ENCODE peak calls at places on chromosome 1, in nine cellular contexts. T, V, C, J, D, I, U, S and G are unnamed samples.
A peak's percentile ranks its signal among the peaks of the same experiment; 100 is the strongest.

GRCh38 chr1:10941891-10942541 is 70.4 kb upstream of the TARDBP start:
- DNase-seq in C (peak; percentile 99), I (peak; percentile 93), J (no peak), U (peak; percentile 76), T (no peak), S (peak; percentile 20), D (peak; percentile 92), V (peak; percentile 39), G (peak; percentile 73)

GRCh38 chr1:115505157-115505571 is 136.6 kb upstream of the VANGL1 start:
- DNase-seq in I (no peak), U (no peak), D (no peak), S (no peak), C (no peak), V (peak; percentile 64), T (peak; percentile 39), J (peak; percentile 21), G (no peak)

GRCh38 chr1:189356206-189356605 is 1121.5 kb downstream of the BRINP3 start:
- DNase-seq in V (no peak), T (no peak), I (no peak), C (no peak), J (no peak), U (no peak), S (no peak), D (no peak), G (no peak)

GRCh38 chr1:108199231-108199657 is 899 bp downstream of the SLC25A24 start:
- DNase-seq in D (peak; percentile 44), S (no peak), I (peak; percentile 62), U (no peak), C (no peak), J (peak; percentile 23), T (peak; percentile 41), V (peak; percentile 48), G (peak; percentile 60)

GRCh38 chr1:226569879-226570547 is 21.4 kb downstream of the STUM start:
- DNase-seq in V (no peak), D (peak; percentile 72), I (peak; percentile 96), U (peak; percentile 57), T (no peak), C (peak; percentile 78), J (no peak), S (no peak), G (no peak)

GRCh38 chr1:26370591-26371382 is 1.8 kb downstream of the ZNF683 start:
- DNase-seq in T (no peak), U (peak; percentile 29), S (no peak), J (no peak), C (no peak), I (no peak), V (no peak), D (no peak), G (no peak)

GRCh38 chr1:48916121-48917069 is 139.7 kb upstream of the BEND5 start:
- DNase-seq in T (peak; percentile 61), D (peak; percentile 63), J (peak; percentile 2), S (peak; percentile 45), V (peak; percentile 71), I (peak; percentile 83), C (peak; percentile 54), U (peak; percentile 6), G (no peak)

GRCh38 chr1:7281821-7282220 is 489.3 kb upstream of the VAMP3 start:
- DNase-seq in I (peak; percentile 20), T (peak; percentile 50), S (no peak), C (no peak), V (peak; percentile 96), J (peak; percentile 95), D (no peak), U (no peak), G (peak; percentile 18)

GRCh38 chr1:207850621-207851407 is 60.1 kb downstream of the CD34 start:
- DNase-seq in V (no peak), J (no peak), D (no peak), T (no peak), C (no peak), I (no peak), U (no peak), S (no peak), G (no peak)

DNA sequence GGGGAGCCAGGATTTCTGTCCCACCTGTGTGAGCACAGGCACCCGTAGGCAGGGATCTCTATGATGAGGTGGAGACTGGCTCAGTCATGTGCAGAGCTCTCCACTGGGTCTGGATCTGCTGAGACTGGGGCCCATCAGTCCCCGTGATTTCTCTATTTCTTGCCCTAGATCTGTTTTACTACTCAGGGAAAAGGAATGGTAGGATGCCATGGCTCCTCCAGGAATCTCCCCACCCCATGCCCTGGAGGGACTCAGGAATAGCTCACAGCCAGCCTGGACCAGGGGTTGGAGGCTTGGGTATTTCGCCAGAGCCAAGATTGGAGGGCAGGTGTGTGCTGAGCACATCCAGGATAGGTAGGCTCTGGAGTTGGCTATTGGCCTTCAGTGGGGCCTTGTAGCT is 27.6 kb downstream of the TMEM53 start:
- DNase-seq in S (no peak), U (no peak), V (no peak), D (no peak), J (peak; percentile 26), I (no peak), T (no peak), C (no peak), G (no peak)
- H3K9ac ChIP-seq in S (no peak overlapping the region), U (no peak overlapping the region), V (no peak overlapping the region), D (no peak overlapping the region), J (no peak overlapping the region), I (no peak overlapping the region), T (no peak overlapping the region), C (no peak overlapping the region), G (no peak overlapping the region)

DNA sequence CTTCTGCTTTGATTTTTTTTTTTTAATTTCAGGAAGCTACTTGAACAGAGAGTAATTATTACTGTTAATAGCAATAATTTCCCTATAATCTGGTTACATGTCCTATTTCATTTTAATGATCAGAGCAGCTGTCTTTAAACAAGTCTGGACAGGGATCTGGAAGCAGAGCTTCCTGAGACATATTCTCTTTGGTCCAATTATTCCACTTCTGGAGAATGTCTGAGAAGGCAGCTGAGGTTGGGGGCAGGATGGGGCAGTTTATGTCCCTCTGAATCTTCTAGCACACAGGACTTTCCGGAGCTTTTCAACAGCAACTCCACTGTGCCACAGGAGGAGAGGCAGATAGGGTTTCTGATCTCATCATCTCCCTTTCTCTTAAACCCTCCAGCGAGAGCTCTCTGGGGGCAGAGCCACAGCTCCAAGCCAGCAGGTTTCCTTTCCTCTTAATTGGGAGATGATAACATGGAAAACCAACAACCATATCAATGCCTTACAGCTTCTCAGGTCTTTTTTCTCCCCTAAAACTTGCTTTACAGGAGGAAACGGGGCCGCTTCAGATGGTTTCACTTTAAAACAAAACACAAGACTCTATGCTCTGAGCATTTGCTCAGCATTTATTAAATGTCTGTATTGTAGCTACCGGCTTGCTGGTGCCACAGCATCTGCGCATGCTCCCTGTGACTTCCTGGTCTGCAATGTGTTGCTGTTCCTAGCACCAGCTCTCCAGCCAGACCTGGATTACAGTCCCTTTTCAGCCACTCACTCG is 425.7 kb upstream of the USP24 start:
- DNase-seq in D (peak; percentile 57), V (peak; percentile 25), J (no peak), U (no peak), S (peak; percentile 86), C (no peak), T (peak; percentile 23), I (peak; percentile 47), G (peak; percentile 56)
- H3K9ac ChIP-seq in D (no peak overlapping the region), V (no peak overlapping the region), J (no peak overlapping the region), U (no peak overlapping the region), S (peak overlapping the region; percentile 48), C (no peak overlapping the region), T (no peak overlapping the region), I (no peak overlapping the region), G (no peak overlapping the region)

GRCh38 chr1:41362357-41362721 is 1.1 kb downstream of the FOXO6 start:
- DNase-seq in J (no peak), I (no peak), C (no peak), U (no peak), V (no peak), S (no peak), D (no peak), T (no peak), G (no peak)

GRCh38 chr1:41361495-41362356 is 492 bp downstream of the FOXO6 start:
- DNase-seq in U (no peak), D (peak; percentile 75), C (peak; percentile 74), V (no peak), T (no peak), I (peak; percentile 75), J (no peak), S (no peak), G (peak; percentile 34)

GRCh38 chr1:41361028-41361494 is at the start of gene FOXO6:
- DNase-seq in T (peak; percentile 95), U (peak; percentile 96), V (peak; percentile 93), I (peak; percentile 100), C (peak; percentile 99), D (peak; percentile 99), J (peak; percentile 93), S (peak; percentile 98), G (peak; percentile 99)

GRCh38 chr1:41359211-41360073 is 1.8 kb upstream of the FOXO6 start:
- DNase-seq in C (peak; percentile 37), J (no peak), V (peak; percentile 37), S (no peak), U (no peak), T (no peak), I (peak; percentile 67), D (no peak), G (peak; percentile 19)

GRCh38 chr1:41360074-41361027 is 883 bp upstream of the FOXO6 start:
- DNase-seq in I (peak; percentile 85), T (no peak), S (no peak), D (no peak), V (no peak), J (no peak), U (no peak), C (peak; percentile 57), G (peak; percentile 68)
- H3K9ac ChIP-seq in I (no peak overlapping the region), T (no peak overlapping the region), S (no peak overlapping the region), D (peak overlapping the region; percentile 16), V (no peak overlapping the region), J (no peak overlapping the region), U (no peak overlapping the region), C (no peak overlapping the region), G (peak overlapping the region; percentile 5)

GRCh38 chr1:43947890-43948437 is 1.2 kb downstream of the IPO13 start:
- DNase-seq in V (no peak), J (no peak), C (no peak), D (peak; percentile 54), U (no peak), S (no peak), I (no peak), T (no peak), G (no peak)
- H3K9ac ChIP-seq in V (peak overlapping the region; percentile 99), J (peak overlapping the region; percentile 96), C (no peak overlapping the region), D (peak overlapping the region; percentile 90), U (peak overlapping the region; percentile 92), S (peak overlapping the region; percentile 99), I (no peak overlapping the region), T (peak overlapping the region; percentile 79), G (peak overlapping the region; percentile 93)

GRCh38 chr1:14826731-14827326 is 228.3 kb downstream of the KAZN start:
- DNase-seq in U (no peak), V (no peak), T (no peak), D (no peak), J (no peak), C (no peak), I (no peak), S (no peak), G (no peak)
- H3K9ac ChIP-seq in U (no peak overlapping the region), V (no peak overlapping the region), T (no peak overlapping the region), D (no peak overlapping the region), J (no peak overlapping the region), C (no peak overlapping the region), I (no peak overlapping the region), S (no peak overlapping the region), G (no peak overlapping the region)

GRCh38 chr1:183869230-183869629 is 64.3 kb downstream of the RGL1 start:
- DNase-seq in U (no peak), V (no peak), S (no peak), J (no peak), I (no peak), C (no peak), D (no peak), T (no peak), G (no peak)
- H3K9ac ChIP-seq in U (no peak overlapping the region), V (no peak overlapping the region), S (no peak overlapping the region), J (no peak overlapping the region), I (no peak overlapping the region), C (no peak overlapping the region), D (no peak overlapping the region), T (no peak overlapping the region), G (no peak overlapping the region)